ENCODE peak calls at places on chromosomes 4 and X, in five cellular contexts. E is IMR-90, S is K562, H is HepG2, B is H1. N is an unnamed sample.
A peak's percentile ranks its signal among the peaks of the same experiment; 100 is the strongest.

GRCh38 chr4:91325495-91325894 is 978.3 kb upstream of the GRID2 start:
- DNase-seq in E (no peak), S (no peak), H (no peak), B (no peak), N (no peak)

GRCh38 chrX:102155806-102156179 is at the start of gene BEX5:
- DNase-seq in E (no peak), S (peak; percentile 52), H (no peak), B (peak; percentile 21), N (no peak)

GRCh38 chr4:47287735-47288134 is 175.8 kb downstream of the COMMD8 start:
- DNase-seq in E (peak; percentile 87), S (peak; percentile 1), H (no peak), B (no peak), N (no peak)

GRCh38 chr4:170047774-170048354 is 21.7 kb upstream of the MFAP3L start:
- DNase-seq in E (peak; percentile 71), S (peak; percentile 73), H (peak; percentile 53), B (no peak), N (peak; percentile 64)

GRCh38 chrX:38305971-38306370 is 21.3 kb downstream of the RPGR start:
- DNase-seq in E (no peak), S (no peak), H (peak; percentile 18), B (no peak), N (no peak)

GRCh38 chr4:152021788-152022438 is 261.1 kb upstream of the GATB start:
- DNase-seq in E (no peak), S (no peak), H (no peak), B (no peak), N (no peak)

GRCh38 chr4:8325284-8325973 is 55.9 kb downstream of the HTRA3 start:
- DNase-seq in E (no peak), S (no peak), H (no peak), B (no peak), N (no peak)

GRCh38 chrX:121114691-121115090 is 67.3 kb downstream of the GLUD2 start:
- DNase-seq in E (no peak), S (no peak), H (no peak), B (no peak), N (no peak)

GRCh38 chr4:89251396-89251795 is 56.2 kb downstream of the GPRIN3 start:
- DNase-seq in E (no peak), S (no peak), H (no peak), B (no peak), N (no peak)

GRCh38 chr4:176425035-176425434 is 105.3 kb downstream of the SPCS3 start:
- DNase-seq in E (peak; percentile 24), S (no peak), H (no peak), B (no peak), N (no peak)

GRCh38 chr4:173827707-173828106 is 297.7 kb upstream of the HAND2 start:
- DNase-seq in E (no peak), S (no peak), H (no peak), B (no peak), N (no peak)

GRCh38 chr4:61210186-61210939 is 10.2 kb downstream of the ADGRL3 start:
- DNase-seq in E (no peak), S (no peak), H (no peak), B (no peak), N (no peak)

GRCh38 chr4:156558365-156559025 is 413.1 kb downstream of the PDGFC start:
- DNase-seq in E (peak; percentile 35), S (no peak), H (no peak), B (no peak), N (no peak)

GRCh38 chrX:97332963-97333362 is 449.3 kb downstream of the RPA4 start:
- DNase-seq in E (peak; percentile 56), S (no peak), H (no peak), B (no peak), N (no peak)

GRCh38 chrX:63561425-63561824 is 210.3 kb upstream of the SPIN4 start:
- DNase-seq in E (no peak), S (peak; percentile 2), H (no peak), B (no peak), N (no peak)
- TF ChIP-seq MAFK in E (no peak), S (no peak), H (no peak), B (no peak), N (no peak)

DNA sequence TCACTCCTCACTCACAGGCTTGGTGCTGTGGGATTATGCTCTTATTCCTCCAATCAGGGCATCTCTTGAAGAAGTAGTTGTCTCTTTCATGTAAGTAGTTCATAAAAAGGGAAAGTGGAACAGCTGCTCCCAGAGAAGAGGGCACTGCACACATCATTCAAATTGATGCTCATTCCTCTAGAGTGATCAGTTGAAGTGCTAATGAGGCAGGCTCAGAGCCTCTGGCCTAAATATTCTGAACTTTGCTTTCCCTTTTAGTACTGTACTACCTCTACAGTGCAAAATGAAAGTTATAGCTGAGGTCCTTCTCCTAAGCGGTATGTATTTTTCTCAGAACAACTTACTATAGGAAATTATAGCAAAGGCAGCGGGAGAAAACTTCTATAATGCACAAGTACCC is 1453.1 kb downstream of the ARAP2 start:
- DNase-seq in E (no peak), S (no peak), H (no peak), B (no peak), N (no peak)
- TF ChIP-seq MAFK in E (no peak), S (no peak), H (no peak), B (no peak), N (no peak)

GRCh38 chrX:17040711-17041110 is 94.3 kb downstream of the REPS2 start:
- DNase-seq in E (no peak), S (no peak), H (no peak), B (no peak), N (no peak)

GRCh38 chrX:17042046-17042445 is 95.6 kb downstream of the REPS2 start:
- DNase-seq in E (no peak), S (no peak), H (no peak), B (no peak), N (no peak)

GRCh38 chrX:17047224-17047623 is 100.8 kb downstream of the REPS2 start:
- DNase-seq in E (no peak), S (no peak), H (no peak), B (no peak), N (no peak)

GRCh38 chrX:17052210-17052609 is 105.8 kb downstream of the REPS2 start:
- DNase-seq in E (no peak), S (no peak), H (no peak), B (no peak), N (no peak)

DNA sequence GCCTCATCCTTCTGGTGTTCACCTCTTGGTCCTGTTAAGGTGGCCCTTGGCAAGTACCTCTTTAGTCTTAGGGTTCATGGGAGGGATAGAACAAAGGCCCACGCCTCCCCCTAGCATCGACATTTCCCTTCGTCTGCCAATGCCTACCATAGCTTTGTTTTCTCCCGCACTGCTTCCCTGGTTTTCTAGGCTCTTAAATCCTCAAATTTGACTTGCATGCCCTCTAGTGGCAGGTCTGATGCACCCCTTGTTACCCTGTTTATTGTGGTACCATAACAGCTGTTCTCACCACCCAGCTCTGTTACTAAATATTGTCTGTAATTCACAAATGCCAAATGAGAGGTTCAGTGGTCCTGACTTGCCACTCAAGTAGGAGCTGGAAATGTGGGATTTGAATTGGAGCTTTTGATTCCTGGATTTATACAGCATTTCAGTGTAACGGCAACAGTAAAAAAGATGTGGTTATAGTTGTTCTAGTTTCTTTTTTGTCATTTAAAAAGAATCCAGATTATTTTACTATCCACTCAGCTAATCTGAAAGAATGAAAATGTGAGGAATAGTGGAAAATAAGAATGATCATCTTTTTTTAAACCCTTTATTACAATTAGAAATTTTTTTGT is 100.1 kb downstream of the REPS2 start:
- DNase-seq in E (peak; percentile 67), S (peak; percentile 66), H (peak; percentile 41), B (peak; percentile 19), N (peak; percentile 29)
- TF ChIP-seq MAFK in E (no peak), S (no peak), H (no peak), B (no peak), N (no peak)

GRCh38 chr4:1079711-1080265 is 33.6 kb downstream of the RNF212 start:
- DNase-seq in E (no peak), S (no peak), H (no peak), B (no peak), N (no peak)
- TF ChIP-seq MAFK in E (no peak), S (no peak), H (no peak), B (no peak), N (no peak)

DNA sequence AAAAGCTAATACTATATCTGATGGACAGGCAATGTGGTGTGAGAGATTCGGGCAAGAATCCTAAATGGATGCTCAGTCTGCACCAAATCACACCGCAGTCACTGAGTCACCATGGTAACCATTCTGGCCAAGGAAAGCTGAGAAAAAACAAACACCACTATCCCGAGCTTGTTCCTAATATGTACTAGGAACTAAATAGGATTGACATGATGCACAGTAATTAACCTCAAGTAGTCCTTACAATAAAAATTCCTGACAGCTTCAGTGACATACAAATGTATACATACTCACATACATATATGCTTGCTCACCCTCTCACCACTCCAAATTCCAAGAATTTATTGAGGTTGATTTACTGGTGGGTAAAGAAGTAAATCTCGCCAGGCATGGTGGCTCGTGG is 1.1 kb upstream of the RAB40A start:
- DNase-seq in E (peak; percentile 71), S (no peak), H (no peak), B (no peak), N (no peak)
- TF ChIP-seq MAFK in E (no peak), S (no peak), H (no peak), B (no peak), N (no peak)

GRCh38 chrX:133415276-133416105 is at the start of gene GPC4:
- DNase-seq in E (no peak), S (no peak), H (no peak), B (no peak), N (peak; percentile 15)

GRCh38 chrX:133412246-133412645 is 3.0 kb downstream of the GPC4 start:
- DNase-seq in E (peak; percentile 13), S (no peak), H (no peak), B (no peak), N (no peak)

GRCh38 chrX:133413218-133413925 is 1.9 kb downstream of the GPC4 start:
- DNase-seq in E (no peak), S (no peak), H (no peak), B (no peak), N (no peak)

GRCh38 chrX:133412665-133413064 is 2.6 kb downstream of the GPC4 start:
- DNase-seq in E (no peak), S (no peak), H (no peak), B (no peak), N (no peak)

GRCh38 chrX:133414399-133415275 is 652 bp downstream of the GPC4 start:
- DNase-seq in E (no peak), S (no peak), H (no peak), B (no peak), N (no peak)
- TF ChIP-seq MAFK in E (no peak), S (no peak), H (no peak), B (no peak), N (no peak)

GRCh38 chr4:77194989-77195388 is 38.0 kb downstream of the CCNG2 start:
- DNase-seq in E (no peak), S (no peak), H (no peak), B (no peak), N (no peak)

GRCh38 chr4:77196866-77197265 is 39.9 kb downstream of the CCNG2 start:
- DNase-seq in E (no peak), S (no peak), H (no peak), B (no peak), N (no peak)

GRCh38 chr4:77194366-77194765 is 37.4 kb downstream of the CCNG2 start:
- DNase-seq in E (no peak), S (no peak), H (no peak), B (no peak), N (no peak)

GRCh38 chr4:77193046-77193445 is 36.0 kb downstream of the CCNG2 start:
- DNase-seq in E (no peak), S (no peak), H (no peak), B (no peak), N (no peak)

GRCh38 chr4:77193511-77194236 is 36.7 kb downstream of the CCNG2 start:
- DNase-seq in E (no peak), S (peak; percentile 54), H (no peak), B (no peak), N (no peak)
- TF ChIP-seq MAFK in E (no peak), S (no peak), H (no peak), B (no peak), N (no peak)

N was measured in A549.